ENCODE peak calls at places on chromosomes 4 and X, in six cellular contexts. G is DND-41, X is A549, M is heart left ventricle, I is MM.1S, Q is transverse colon. O is an unnamed sample.

GRCh38 chr4:11480683-11481082 is 52.0 kb upstream of the HS3ST1 start:
- DNase-seq in X (no peak), M (no peak), Q (no peak), G (peak), I (peak), O (no peak)

GRCh38 chr4:168200685-168201084 is 108.3 kb downstream of the ANXA10 start:
- DNase-seq in Q (no peak), G (no peak), I (no peak), M (no peak), X (peak), O (no peak)

GRCh38 chrX:7985568-7985967 is 58.4 kb upstream of the PNPLA4 start:
- DNase-seq in G (no peak), X (no peak), I (no peak), M (no peak), Q (no peak), O (no peak)

GRCh38 chr4:26087108-26087507 is 173.1 kb downstream of the SMIM20 start:
- DNase-seq in M (no peak), G (no peak), I (no peak), Q (no peak), X (no peak), O (no peak)

GRCh38 chr4:144644368-144645101 is 1.4 kb upstream of the HHIP start:
- DNase-seq in X (no peak), Q (no peak), M (no peak), I (no peak), G (peak), O (no peak)

GRCh38 chr4:128840711-128841318 is 31.3 kb downstream of the JADE1 start:
- DNase-seq in I (no peak), Q (no peak), X (no peak), M (no peak), G (no peak), O (no peak)

GRCh38 chrX:110310000-110310790 is 7.7 kb downstream of the AMMECR1 start:
- DNase-seq in X (no peak), I (no peak), M (no peak), Q (no peak), G (no peak), O (no peak)

GRCh38 chrX:20515841-20516461 is 249.2 kb upstream of the RPS6KA3 start:
- DNase-seq in G (no peak), I (peak), Q (no peak), M (no peak), X (peak), O (no peak)

GRCh38 chr4:74435296-74435695 is 9.6 kb upstream of the AREG start:
- DNase-seq in G (no peak), I (no peak), X (no peak), Q (no peak), M (no peak), O (no peak)

GRCh38 chr4:21447320-21448055 is 501.1 kb downstream of the KCNIP4 start:
- DNase-seq in Q (no peak), I (no peak), X (no peak), G (no peak), M (no peak), O (no peak)

GRCh38 chrX:118566359-118566758 is 70.7 kb downstream of the DOCK11 start:
- DNase-seq in G (no peak), M (no peak), X (no peak), I (no peak), Q (no peak), O (no peak)

GRCh38 chr4:38728651-38729141 is 54.1 kb downstream of the TLR10 start:
- DNase-seq in Q (peak), X (peak), I (no peak), M (no peak), G (no peak), O (no peak)

GRCh38 chr4:169640261-169640880 is 20.0 kb downstream of the CLCN3 start:
- DNase-seq in Q (no peak), G (no peak), X (no peak), I (no peak), M (no peak), O (no peak)

GRCh38 chr4:24853142-24853541 is 57.8 kb downstream of the SOD3 start:
- DNase-seq in I (no peak), M (no peak), G (no peak), X (peak), Q (no peak), O (no peak)

GRCh38 chr4:86895692-86896488 is 3.7 kb upstream of the C4orf36 start:
- DNase-seq in Q (no peak), I (peak), G (no peak), M (no peak), X (peak), O (no peak)

GRCh38 chr4:131499139-131499873 is 1649.8 kb upstream of the PCDH10 start:
- DNase-seq in M (no peak), G (peak), X (peak), Q (no peak), I (no peak), O (no peak)

GRCh38 chrX:49262603-49263002 is 1.9 kb downstream of the FOXP3 start:
- DNase-seq in M (no peak), Q (no peak), G (no peak), X (no peak), I (no peak), O (no peak)

GRCh38 chrX:72054776-72055495 is 76.8 kb downstream of the RTL5 start:
- DNase-seq in M (no peak), X (no peak), I (no peak), G (no peak), Q (no peak), O (peak)

GRCh38 chr4:98873059-98873458 is 55.9 kb downstream of the EIF4E start:
- DNase-seq in I (no peak), M (no peak), G (no peak), Q (no peak), X (no peak), O (no peak)

GRCh38 chrX:37367946-37368345 is 18.8 kb downstream of the PRRG1 start:
- DNase-seq in I (no peak), M (no peak), G (no peak), Q (no peak), X (no peak), O (no peak)

GRCh38 chrX:123184199-123184857 is at the start of gene GRIA3:
- DNase-seq in X (no peak), M (no peak), G (peak), Q (no peak), I (no peak), O (peak)

GRCh38 chr4:508675-509373 is 9.8 kb downstream of the PIGG start:
- DNase-seq in Q (no peak), M (no peak), X (no peak), G (no peak), I (no peak), O (no peak)

GRCh38 chrX:152575331-152575730 is 62.4 kb upstream of the GABRQ start:
- DNase-seq in I (no peak), G (no peak), M (no peak), X (no peak), Q (no peak), O (no peak)

GRCh38 chr4:243407-243806 is 61.9 kb downstream of the ZNF732 start:
- DNase-seq in I (no peak), G (no peak), Q (no peak), M (no peak), X (no peak), O (no peak)

GRCh38 chrX:155329293-155329692 is 5.1 kb downstream of the CLIC2 start:
- DNase-seq in M (no peak), Q (no peak), X (no peak), I (no peak), G (no peak), O (no peak)

GRCh38 chr4:2799444-2799911 is 6.6 kb downstream of the SH3BP2 start:
- DNase-seq in Q (peak), G (peak), I (no peak), M (peak), X (no peak), O (peak)

GRCh38 chr4:41874398-41874797 is 60.8 kb upstream of the TMEM33 start:
- DNase-seq in M (no peak), Q (no peak), X (no peak), I (no peak), G (no peak), O (no peak)

GRCh38 chr4:25702848-25703247 is 47.2 kb downstream of the SLC34A2 start:
- DNase-seq in X (no peak), G (no peak), M (no peak), I (no peak), Q (no peak), O (peak)

GRCh38 chrX:100973411-100973810 is 3.9 kb downstream of the ARL13A start:
- DNase-seq in X (peak), G (no peak), Q (no peak), I (no peak), M (no peak), O (no peak)

GRCh38 chr4:2482693-2483092 is 13.8 kb downstream of the RNF4 start:
- DNase-seq in M (no peak), I (no peak), Q (no peak), G (no peak), X (no peak), O (no peak)

GRCh38 chrX:113741744-113742143 is 842.1 kb upstream of the HTR2C start:
- DNase-seq in Q (no peak), X (peak), M (no peak), G (peak), I (peak), O (no peak)

GRCh38 chr4:158821228-158822009 is 52.6 kb downstream of the FNIP2 start:
- DNase-seq in I (no peak), Q (no peak), X (no peak), M (no peak), G (no peak), O (no peak)

GRCh38 chr4:55768291-55768690 is 51.3 kb upstream of the EXOC1L start:
- DNase-seq in X (peak), Q (no peak), G (no peak), I (no peak), M (no peak), O (no peak)

GRCh38 chrX:25337841-25338240 is 322.1 kb upstream of the ARX start:
- DNase-seq in Q (no peak), I (no peak), M (no peak), X (no peak), G (peak), O (no peak)

GRCh38 chrX:11287505-11287904 is 5.7 kb upstream of the AMELX start:
- DNase-seq in G (no peak), M (no peak), X (no peak), I (no peak), Q (no peak), O (no peak)

GRCh38 chr4:48766393-48766792 is 13.7 kb downstream of the FRYL start:
- DNase-seq in X (no peak), G (no peak), M (no peak), Q (no peak), I (no peak), O (no peak)

GRCh38 chrX:37692918-37693317 is 7.3 kb downstream of the XK start:
- DNase-seq in Q (no peak), X (no peak), I (no peak), G (no peak), M (no peak), O (no peak)

GRCh38 chrX:143632625-143633387 is 3.1 kb downstream of the SLITRK4 start:
- DNase-seq in X (no peak), Q (no peak), I (no peak), G (no peak), M (no peak), O (no peak)
- H3K4me3 ChIP-seq in X (no peak), Q (no peak), I (no peak), G (no peak), M (peak), O (peak)

GRCh38 chr4:92175250-92175649 is 128.5 kb upstream of the GRID2 start:
- DNase-seq in G (no peak), M (no peak), I (no peak), X (no peak), Q (no peak), O (no peak)
- TF ChIP-seq CTCF in G (no peak), M (no peak), I (no peak), X (no peak), Q (peak), O (no peak)

GRCh38 chrX:23332888-23333821 is 1.5 kb upstream of the PTCHD1 start:
- DNase-seq in X (no peak), G (no peak), Q (peak), M (no peak), I (no peak), O (no peak)

GRCh38 chrX:23332101-23332887 is 2.4 kb upstream of the PTCHD1 start:
- DNase-seq in Q (peak), X (no peak), G (no peak), M (peak), I (no peak), O (peak)

GRCh38 chrX:23334536-23334870 is at the start of gene PTCHD1:
- DNase-seq in X (no peak), Q (no peak), M (no peak), G (no peak), I (no peak), O (no peak)

GRCh38 chrX:23333842-23334535 is 660 bp upstream of the PTCHD1 start:
- DNase-seq in X (no peak), G (no peak), Q (peak), I (no peak), M (no peak), O (no peak)

DNA sequence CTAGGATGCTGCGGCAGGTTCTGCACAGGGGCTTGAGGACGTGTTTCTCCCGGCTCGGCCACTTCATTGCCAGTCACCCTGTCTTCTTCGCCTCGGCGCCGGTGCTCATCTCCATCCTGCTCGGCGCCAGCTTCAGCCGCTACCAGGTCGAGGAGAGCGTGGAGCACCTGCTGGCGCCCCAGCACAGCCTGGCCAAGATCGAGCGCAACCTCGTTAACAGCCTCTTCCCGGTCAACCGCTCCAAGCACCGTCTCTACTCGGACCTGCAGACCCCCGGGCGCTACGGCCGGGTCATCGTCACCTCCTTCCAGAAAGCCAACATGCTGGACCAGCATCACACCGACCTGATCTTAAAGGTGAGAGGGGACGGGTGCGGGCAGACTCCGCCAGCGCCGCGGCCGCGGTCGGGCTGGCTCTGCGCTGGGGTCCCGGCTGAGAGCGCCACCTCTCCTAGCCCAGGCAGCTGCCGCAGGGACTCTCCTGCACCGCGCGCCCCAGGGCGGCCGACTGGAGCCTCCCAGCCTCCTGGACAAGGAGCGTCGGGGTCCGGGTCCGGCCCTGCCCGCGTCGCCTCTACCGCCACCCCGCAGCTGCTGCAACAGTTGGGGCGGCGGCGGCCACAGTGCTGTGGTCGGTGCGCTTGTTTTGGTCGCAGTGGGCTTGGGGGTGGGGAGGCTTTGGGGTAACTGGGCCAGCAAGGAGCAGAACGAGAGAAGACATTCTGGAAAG is 386 bp downstream of the PTCHD1 start:
- DNase-seq in I (no peak), M (no peak), Q (no peak), G (no peak), X (no peak), O (no peak)
- H3K27ac ChIP-seq in I (no peak), M (no peak), Q (peak), G (no peak), X (no peak), O (no peak)

DNA sequence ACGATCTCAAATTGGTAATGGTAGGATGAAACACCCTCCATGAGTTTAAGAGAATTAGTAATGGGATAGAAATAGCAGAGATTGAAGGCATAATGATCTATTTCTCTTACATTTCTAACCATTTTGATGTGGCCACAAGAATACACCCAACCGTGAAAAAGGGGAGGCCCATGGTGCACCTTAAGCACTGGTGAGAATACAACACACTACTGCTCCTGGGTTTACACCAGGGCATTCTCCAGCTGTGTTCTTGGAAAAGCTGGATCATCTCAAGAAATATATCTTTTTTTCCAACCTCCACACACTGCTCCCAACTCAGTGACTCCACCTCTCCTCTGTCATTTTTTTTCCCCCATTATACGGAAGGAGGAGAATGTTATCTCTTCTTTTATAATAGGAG is 1.5 kb downstream of the QRFPR start:
- DNase-seq in Q (no peak), M (no peak), X (no peak), G (no peak), I (no peak), O (no peak)
- H3K4me3 ChIP-seq in Q (no peak), M (peak), X (no peak), G (no peak), I (no peak), O (no peak)

GRCh38 chrX:68808686-68809357 is 20.0 kb upstream of the EFNB1 start:
- DNase-seq in X (peak), G (no peak), I (no peak), M (no peak), Q (no peak), O (no peak)
- TF ChIP-seq CTCF in X (no peak), G (no peak), I (no peak), M (peak), Q (no peak), O (no peak)

GRCh38 chr4:13920901-13921300 is 293.4 kb upstream of the BOD1L1 start:
- DNase-seq in Q (peak), M (no peak), X (peak), G (no peak), I (no peak), O (no peak)

GRCh38 chr4:13921805-13922204 is 294.3 kb upstream of the BOD1L1 start:
- DNase-seq in Q (no peak), M (no peak), I (peak), X (no peak), G (no peak), O (no peak)

GRCh38 chr4:13919021-13919441 is 291.5 kb upstream of the BOD1L1 start:
- DNase-seq in G (no peak), I (no peak), X (no peak), Q (no peak), M (no peak), O (no peak)

GRCh38 chr4:13922459-13922858 is 294.9 kb upstream of the BOD1L1 start:
- DNase-seq in M (no peak), I (peak), G (no peak), X (no peak), Q (no peak), O (no peak)

DNA sequence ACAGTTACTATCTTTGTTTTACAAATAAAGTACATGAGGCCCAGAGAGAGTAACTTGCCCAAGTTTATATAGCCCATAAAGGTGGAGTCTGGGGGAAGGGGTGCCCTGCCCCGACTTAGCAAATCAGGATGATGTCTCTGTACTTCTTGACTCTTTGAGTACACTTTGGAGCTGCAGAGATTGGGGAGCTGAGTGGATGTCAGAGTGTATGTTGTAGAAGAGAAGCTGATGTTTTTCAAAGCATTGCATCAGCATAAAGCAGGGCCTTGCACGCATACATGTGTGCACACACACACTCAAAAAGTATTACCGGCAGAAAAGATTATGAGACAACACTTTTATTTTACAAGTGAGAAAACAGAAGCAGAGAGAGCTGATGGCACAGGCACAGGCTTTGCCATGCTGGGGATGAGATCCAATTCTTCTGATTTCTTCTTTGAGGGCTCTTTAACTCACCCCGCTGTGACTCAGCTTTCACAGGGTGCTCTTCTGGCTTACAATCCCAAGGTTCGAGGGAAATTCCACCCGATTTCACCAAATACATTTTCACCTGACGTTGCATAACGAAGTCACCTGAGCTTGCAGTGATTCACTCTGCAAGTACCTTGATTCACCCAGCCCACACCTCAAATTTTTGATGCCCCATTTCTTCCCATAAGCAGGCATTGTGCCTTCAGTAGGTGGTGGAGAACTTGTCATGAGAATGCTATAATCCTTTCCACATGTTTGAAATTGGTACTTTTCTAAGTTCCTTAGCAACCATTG is 292.8 kb upstream of the BOD1L1 start:
- DNase-seq in M (no peak), G (no peak), Q (no peak), X (peak), I (no peak), O (no peak)
- H3K27ac ChIP-seq in M (no peak), G (no peak), Q (peak), X (peak), I (no peak), O (no peak)

O was measured in dorsolateral prefrontal cortex.